ENCODE peak calls at places on chromosomes 2 and 18, in four cellular contexts. One of them, this sample, is unnamed.

GRCh38 chr2:207530160-207531023 is 630 bp downstream of the CREB1 start:
- DNase-seq in fibroblast of pulmonary artery: peak; percentile 51
- DNase-seq in B cell: peak; percentile 65
- DNase-seq in AG09309: no peak
- DNase-seq in this sample: peak; percentile 29

GRCh38 chr2:228458364-228458763 is 276.9 kb upstream of the SPHKAP start:
- DNase-seq in fibroblast of pulmonary artery: no peak
- DNase-seq in B cell: no peak
- DNase-seq in AG09309: no peak
- DNase-seq in this sample: no peak

GRCh38 chr18:28890796-28891195 is 713.9 kb upstream of the CDH2 start:
- DNase-seq in fibroblast of pulmonary artery: no peak
- DNase-seq in B cell: no peak
- DNase-seq in AG09309: no peak
- DNase-seq in this sample: no peak

GRCh38 chr18:68791801-68792200 is 6.1 kb upstream of the CCDC102B start:
- DNase-seq in fibroblast of pulmonary artery: peak; percentile 64
- DNase-seq in B cell: no peak
- DNase-seq in AG09309: no peak
- DNase-seq in this sample: no peak

GRCh38 chr18:8174758-8175157 is 434.5 kb upstream of the RAB12 start:
- DNase-seq in fibroblast of pulmonary artery: no peak
- DNase-seq in B cell: no peak
- DNase-seq in AG09309: no peak
- DNase-seq in this sample: no peak

GRCh38 chr2:119282966-119283511 is 59.4 kb downstream of the STEAP3 start:
- DNase-seq in fibroblast of pulmonary artery: no peak
- DNase-seq in B cell: no peak
- DNase-seq in AG09309: no peak
- DNase-seq in this sample: no peak

GRCh38 chr2:109027702-109028101 is 38.7 kb upstream of the EDAR start:
- DNase-seq in fibroblast of pulmonary artery: no peak
- DNase-seq in B cell: no peak
- DNase-seq in AG09309: no peak
- DNase-seq in this sample: no peak

GRCh38 chr2:127570282-127571250 is 35.1 kb downstream of the MYO7B start:
- DNase-seq in fibroblast of pulmonary artery: no peak
- DNase-seq in B cell: no peak
- DNase-seq in AG09309: no peak
- DNase-seq in this sample: peak; percentile 23

GRCh38 chr2:188404341-188405004 is 112.8 kb downstream of the GULP1 start:
- DNase-seq in fibroblast of pulmonary artery: no peak
- DNase-seq in B cell: no peak
- DNase-seq in AG09309: no peak
- DNase-seq in this sample: peak; percentile 12

GRCh38 chr2:43486604-43487003 is 109.2 kb downstream of the THADA start:
- DNase-seq in fibroblast of pulmonary artery: no peak
- DNase-seq in B cell: no peak
- DNase-seq in AG09309: no peak
- DNase-seq in this sample: no peak

GRCh38 chr2:241966671-241967070 is 97.1 kb downstream of the RTP5 start:
- DNase-seq in fibroblast of pulmonary artery: no peak
- DNase-seq in B cell: no peak
- DNase-seq in AG09309: no peak
- DNase-seq in this sample: no peak

GRCh38 chr2:75592028-75592427 is 31.3 kb upstream of the EVA1A start:
- DNase-seq in fibroblast of pulmonary artery: peak; percentile 32
- DNase-seq in B cell: no peak
- DNase-seq in AG09309: peak; percentile 74
- DNase-seq in this sample: peak; percentile 93

GRCh38 chr18:60506682-60507081 is 134.1 kb upstream of the MC4R start:
- DNase-seq in fibroblast of pulmonary artery: no peak
- DNase-seq in B cell: no peak
- DNase-seq in AG09309: no peak
- DNase-seq in this sample: no peak

GRCh38 chr2:241376808-241377207 is 20.7 kb downstream of the FARP2 start:
- DNase-seq in fibroblast of pulmonary artery: no peak
- DNase-seq in B cell: no peak
- DNase-seq in AG09309: no peak
- DNase-seq in this sample: no peak

GRCh38 chr2:116057538-116057937 is 1615.1 kb downstream of the DPP10 start:
- DNase-seq in fibroblast of pulmonary artery: no peak
- DNase-seq in B cell: no peak
- DNase-seq in AG09309: no peak
- DNase-seq in this sample: no peak

GRCh38 chr18:55384551-55385275 is 203.3 kb downstream of the TCF4 start:
- DNase-seq in fibroblast of pulmonary artery: peak; percentile 73
- DNase-seq in B cell: peak; percentile 18
- DNase-seq in AG09309: no peak
- DNase-seq in this sample: peak; percentile 38

GRCh38 chr2:20073462-20073861 is 22.0 kb upstream of the LAPTM4A start:
- DNase-seq in fibroblast of pulmonary artery: no peak
- DNase-seq in B cell: no peak
- DNase-seq in AG09309: no peak
- DNase-seq in this sample: no peak

GRCh38 chr2:139773720-139774277 is 993.6 kb upstream of the NXPH2 start:
- DNase-seq in fibroblast of pulmonary artery: no peak
- DNase-seq in B cell: no peak
- DNase-seq in AG09309: no peak
- DNase-seq in this sample: no peak

GRCh38 chr2:95698166-95698565 is 106.4 kb downstream of the TRIM43 start:
- DNase-seq in fibroblast of pulmonary artery: no peak
- DNase-seq in B cell: no peak
- DNase-seq in AG09309: no peak
- DNase-seq in this sample: peak; percentile 26

GRCh38 chr18:5066380-5066977 is 130.6 kb downstream of the AKAIN1 start:
- DNase-seq in fibroblast of pulmonary artery: no peak
- DNase-seq in B cell: no peak
- DNase-seq in AG09309: no peak
- DNase-seq in this sample: no peak

GRCh38 chr2:95043300-95043786 is 17.8 kb downstream of the MAL start:
- DNase-seq in fibroblast of pulmonary artery: peak; percentile 87
- DNase-seq in B cell: no peak
- DNase-seq in AG09309: peak; percentile 13
- DNase-seq in this sample: peak; percentile 67

GRCh38 chr2:27092696-27093429 is 6.3 kb downstream of the KHK start:
- DNase-seq in fibroblast of pulmonary artery: no peak
- DNase-seq in B cell: no peak
- DNase-seq in AG09309: no peak
- DNase-seq in this sample: peak; percentile 28

GRCh38 chr2:206971805-206972204 is 32.5 kb downstream of the CPO start:
- DNase-seq in fibroblast of pulmonary artery: peak; percentile 31
- DNase-seq in B cell: no peak
- DNase-seq in AG09309: peak; percentile 74
- DNase-seq in this sample: peak; percentile 59

GRCh38 chr2:85795331-85796045 is 41.7 kb downstream of the ATOH8 start:
- DNase-seq in fibroblast of pulmonary artery: no peak
- DNase-seq in B cell: no peak
- DNase-seq in AG09309: no peak
- DNase-seq in this sample: no peak

GRCh38 chr2:9950521-9951271 is 797 bp upstream of the GRHL1 start:
- DNase-seq in fibroblast of pulmonary artery: no peak
- DNase-seq in B cell: peak; percentile 91
- DNase-seq in AG09309: no peak
- DNase-seq in this sample: no peak

GRCh38 chr2:150168596-150168995 is 318.9 kb downstream of the RND3 start:
- DNase-seq in fibroblast of pulmonary artery: peak; percentile 72
- DNase-seq in B cell: no peak
- DNase-seq in AG09309: no peak
- DNase-seq in this sample: no peak

GRCh38 chr2:145724499-145724898 is 1204.6 kb upstream of the ZEB2 start:
- DNase-seq in fibroblast of pulmonary artery: no peak
- DNase-seq in B cell: no peak
- DNase-seq in AG09309: no peak
- DNase-seq in this sample: no peak

GRCh38 chr18:40124107-40124506 is 1830.9 kb upstream of the PIK3C3 start:
- DNase-seq in fibroblast of pulmonary artery: peak; percentile 67
- DNase-seq in B cell: no peak
- DNase-seq in AG09309: no peak
- DNase-seq in this sample: no peak

GRCh38 chr18:25921677-25922421 is 168.6 kb downstream of the SS18 start:
- DNase-seq in fibroblast of pulmonary artery: peak; percentile 36
- DNase-seq in B cell: peak; percentile 42
- DNase-seq in AG09309: no peak
- DNase-seq in this sample: peak; percentile 27

GRCh38 chr18:25915907-25916306 is 174.5 kb downstream of the SS18 start:
- DNase-seq in fibroblast of pulmonary artery: no peak
- DNase-seq in B cell: no peak
- DNase-seq in AG09309: no peak
- DNase-seq in this sample: no peak
- TF ChIP-seq CTCF in fibroblast of pulmonary artery: no peak
- TF ChIP-seq CTCF in B cell: no peak
- TF ChIP-seq CTCF in AG09309: no peak
- TF ChIP-seq CTCF in this sample: peak; percentile 47

GRCh38 chr2:174577967-174578589 is 19.5 kb downstream of the WIPF1 start:
- DNase-seq in fibroblast of pulmonary artery: peak; percentile 81
- DNase-seq in B cell: peak; percentile 45
- DNase-seq in AG09309: no peak
- DNase-seq in this sample: peak; percentile 69
- TF ChIP-seq CTCF in fibroblast of pulmonary artery: peak; percentile 82
- TF ChIP-seq CTCF in B cell: peak; percentile 81
- TF ChIP-seq CTCF in AG09309: peak; percentile 89
- TF ChIP-seq CTCF in this sample: peak; percentile 82

DNA sequence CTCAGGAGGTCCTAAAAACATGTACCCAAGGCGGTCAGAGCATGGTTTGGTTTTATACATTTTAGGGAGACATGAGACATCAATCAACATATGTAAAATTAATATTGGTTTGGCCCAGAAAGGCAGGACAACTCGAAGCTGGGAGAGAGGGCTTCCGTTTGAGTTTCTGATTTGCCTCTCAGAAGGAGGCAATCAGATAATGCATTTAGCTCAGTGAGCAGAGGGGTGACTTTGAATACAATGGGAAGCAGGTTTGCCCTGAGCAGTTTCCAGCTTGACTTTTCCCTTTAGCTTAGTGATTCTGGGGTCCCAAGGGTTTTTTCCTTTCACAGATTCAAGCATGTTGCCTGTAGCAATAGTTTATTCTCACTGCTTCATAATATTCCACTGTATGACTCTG is 12.6 kb downstream of the SPOPL start:
- DNase-seq in fibroblast of pulmonary artery: no peak
- DNase-seq in B cell: no peak
- DNase-seq in AG09309: no peak
- DNase-seq in this sample: no peak
- TF ChIP-seq CTCF in fibroblast of pulmonary artery: no peak
- TF ChIP-seq CTCF in B cell: no peak
- TF ChIP-seq CTCF in AG09309: no peak
- TF ChIP-seq CTCF in this sample: no peak

DNA sequence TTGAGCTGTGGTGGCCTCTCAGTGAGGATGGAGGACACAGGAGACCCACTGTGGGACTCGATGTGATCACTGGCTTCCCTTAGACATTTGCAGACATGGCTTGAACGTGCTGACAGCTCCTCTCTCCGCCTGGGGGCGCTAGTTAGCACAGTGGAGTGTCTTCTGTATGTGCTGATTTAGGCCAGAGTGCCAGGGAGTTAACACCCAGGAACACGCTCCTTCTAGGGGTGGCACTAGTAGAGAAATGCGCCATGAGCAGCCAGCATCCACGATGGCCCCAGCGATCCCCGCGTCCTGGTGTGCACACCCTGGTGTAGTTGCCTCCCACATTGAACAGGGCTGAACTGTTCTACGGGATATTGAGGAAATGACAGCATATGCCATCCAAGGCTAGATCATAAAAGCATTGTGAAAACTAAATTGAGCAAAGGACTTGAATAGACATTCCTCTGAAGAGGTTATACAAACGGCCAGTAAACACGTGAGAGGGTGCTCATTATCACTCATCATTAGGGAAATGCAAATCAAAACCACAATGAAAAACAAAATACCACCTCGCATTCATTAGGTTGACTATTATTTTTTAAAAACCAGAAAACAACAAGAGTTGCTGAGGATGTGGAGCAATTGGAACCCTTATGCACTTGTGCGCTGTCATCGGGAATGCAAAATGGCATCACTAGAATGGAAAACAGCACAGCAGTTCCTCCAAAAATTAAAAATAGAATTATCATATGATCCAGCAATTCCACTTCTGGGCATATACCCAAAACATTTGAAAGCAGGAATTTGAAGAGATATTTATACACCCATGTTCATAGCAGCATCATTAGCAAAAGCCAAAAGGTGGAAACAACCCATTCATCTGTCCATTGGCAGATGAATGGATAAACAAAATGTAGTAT is 11.6 kb upstream of the NMUR1 start:
- DNase-seq in fibroblast of pulmonary artery: peak; percentile 41
- DNase-seq in B cell: no peak
- DNase-seq in AG09309: no peak
- DNase-seq in this sample: no peak
- TF ChIP-seq CTCF in fibroblast of pulmonary artery: peak; percentile 17
- TF ChIP-seq CTCF in B cell: no peak
- TF ChIP-seq CTCF in AG09309: no peak
- TF ChIP-seq CTCF in this sample: peak; percentile 57

DNA sequence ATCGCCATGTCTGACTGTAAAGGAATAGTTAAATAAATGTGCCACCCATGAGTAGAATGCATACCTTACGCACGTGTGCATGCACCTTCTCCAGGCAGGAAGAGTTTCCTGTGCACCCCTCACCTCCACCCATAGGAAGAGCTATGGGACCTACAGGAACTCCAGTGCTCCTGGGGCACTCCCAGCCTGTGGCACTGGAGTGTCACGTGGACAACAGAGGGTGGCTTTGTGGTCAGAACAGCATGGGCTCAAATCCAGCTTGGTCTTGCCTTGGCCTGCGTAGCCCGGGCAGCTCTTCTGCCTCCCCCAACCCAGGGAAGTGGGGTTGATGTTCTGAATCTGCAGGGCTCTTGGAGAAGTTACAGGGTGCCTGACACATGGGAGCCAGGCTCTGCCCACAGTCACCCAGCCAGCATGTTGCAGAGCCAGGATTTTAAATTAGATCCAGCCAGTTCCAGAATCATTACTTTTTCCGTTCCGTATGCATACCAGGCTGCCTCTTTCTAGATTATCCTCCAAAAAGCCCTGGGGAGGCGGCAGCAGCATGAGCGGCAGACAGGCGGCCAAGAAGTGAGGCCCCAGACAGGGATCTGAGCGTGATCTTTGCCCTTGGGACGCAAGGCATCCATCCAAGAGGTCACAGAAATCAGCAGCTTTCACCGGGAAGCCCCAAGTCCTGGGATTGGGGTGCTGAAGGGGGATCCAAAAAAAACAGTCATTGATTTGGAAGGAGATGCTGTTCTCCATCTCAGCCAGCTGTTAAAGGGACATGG is 266.0 kb downstream of the ANAPC1 start:
- DNase-seq in fibroblast of pulmonary artery: no peak
- DNase-seq in B cell: no peak
- DNase-seq in AG09309: no peak
- DNase-seq in this sample: no peak
- TF ChIP-seq CTCF in fibroblast of pulmonary artery: no peak
- TF ChIP-seq CTCF in B cell: no peak
- TF ChIP-seq CTCF in AG09309: no peak
- TF ChIP-seq CTCF in this sample: no peak

GRCh38 chr18:13888317-13888716 is 27.0 kb downstream of the MC2R start:
- DNase-seq in fibroblast of pulmonary artery: no peak
- DNase-seq in B cell: no peak
- DNase-seq in AG09309: no peak
- DNase-seq in this sample: no peak
- TF ChIP-seq CTCF in fibroblast of pulmonary artery: no peak
- TF ChIP-seq CTCF in B cell: no peak
- TF ChIP-seq CTCF in AG09309: no peak
- TF ChIP-seq CTCF in this sample: no peak

GRCh38 chr2:220451438-220451837 is 824.0 kb downstream of the SLC4A3 start:
- DNase-seq in fibroblast of pulmonary artery: no peak
- DNase-seq in B cell: no peak
- DNase-seq in AG09309: no peak
- DNase-seq in this sample: no peak
- TF ChIP-seq CTCF in fibroblast of pulmonary artery: no peak
- TF ChIP-seq CTCF in B cell: no peak
- TF ChIP-seq CTCF in AG09309: no peak
- TF ChIP-seq CTCF in this sample: no peak

GRCh38 chr18:50819027-50819726 is 639 bp downstream of the MRO start:
- DNase-seq in fibroblast of pulmonary artery: peak; percentile 47
- DNase-seq in B cell: no peak
- DNase-seq in AG09309: no peak
- DNase-seq in this sample: no peak
- TF ChIP-seq CTCF in fibroblast of pulmonary artery: peak; percentile 25
- TF ChIP-seq CTCF in B cell: no peak
- TF ChIP-seq CTCF in AG09309: no peak
- TF ChIP-seq CTCF in this sample: no peak

This sample was measured in HFFc6.